ENCODE peak calls at places on chromosomes 1 and 21, in nine cellular contexts. H is A673, L is adrenal gland, K is lower leg skin, J is fibroblast of the aortic adventitia, I is ascending aorta, Q is epithelial cell of esophagus, V is right lobe of liver, F is breast epithelium. U is an unnamed sample.

GRCh38 chr1:58620926-58621325 is 43.9 kb upstream of the TACSTD2 start:
- DNase-seq in H (no peak), L (no peak), K (no peak), J (no peak), I (no peak), Q (peak; percentile 76), V (no peak), F (no peak), U (no peak)

GRCh38 chr21:42555756-42556438 is 42.2 kb downstream of the SLC37A1 start:
- DNase-seq in H (no peak), L (peak; percentile 51), K (no peak), J (no peak), I (peak; percentile 38), Q (no peak), V (no peak), F (no peak), U (no peak)

GRCh38 chr1:7470904-7471638 is 300.0 kb upstream of the VAMP3 start:
- DNase-seq in H (peak; percentile 94), L (peak; percentile 96), K (peak; percentile 90), J (peak; percentile 97), I (peak; percentile 90), Q (peak; percentile 99), V (no peak), F (peak; percentile 59), U (peak; percentile 88)

GRCh38 chr1:44568128-44568900 is 106.0 kb downstream of the TMEM53 start:
- DNase-seq in H (no peak), L (no peak), K (no peak), J (no peak), I (no peak), Q (peak; percentile 56), V (no peak), F (no peak), U (no peak)

GRCh38 chr1:17012775-17013501 is 1.2 kb upstream of the ATP13A2 start:
- DNase-seq in H (no peak), L (no peak), K (no peak), J (peak; percentile 31), I (no peak), Q (no peak), V (no peak), F (peak; percentile 78), U (no peak)

GRCh38 chr1:244414543-244414942 is 37.2 kb downstream of the ADSS2 start:
- DNase-seq in H (no peak), L (no peak), K (no peak), J (peak; percentile 80), I (no peak), Q (peak; percentile 61), V (no peak), F (no peak), U (no peak)

GRCh38 chr1:110465038-110465813 is 14.3 kb downstream of the PROK1 start:
- DNase-seq in H (no peak), L (no peak), K (no peak), J (no peak), I (no peak), Q (peak; percentile 40), V (no peak), F (no peak), U (no peak)

GRCh38 chr1:226547754-226548191 is 791 bp upstream of the STUM start:
- DNase-seq in H (peak; percentile 95), L (peak; percentile 93), K (peak; percentile 95), J (peak; percentile 90), I (peak; percentile 91), Q (peak; percentile 91), V (peak; percentile 79), F (peak; percentile 82), U (peak; percentile 80)

GRCh38 chr1:71080178-71080781 is 555 bp downstream of the ZRANB2 start:
- DNase-seq in H (peak; percentile 44), L (no peak), K (no peak), J (peak; percentile 14), I (no peak), Q (peak; percentile 32), V (no peak), F (no peak), U (peak; percentile 10)

GRCh38 chr1:19390901-19391595 is 78.9 kb downstream of the SLC66A1 start:
- DNase-seq in H (peak; percentile 81), L (peak; percentile 90), K (peak; percentile 93), J (peak; percentile 95), I (peak; percentile 84), Q (peak; percentile 44), V (no peak), F (peak; percentile 57), U (peak; percentile 85)

GRCh38 chr1:156663178-156663577 is 14.0 kb downstream of the NES start:
- DNase-seq in H (no peak), L (no peak), K (no peak), J (peak; percentile 62), I (peak; percentile 92), Q (no peak), V (no peak), F (no peak), U (no peak)

GRCh38 chr1:9119745-9120144 is 9.2 kb downstream of the GPR157 start:
- DNase-seq in H (no peak), L (no peak), K (no peak), J (no peak), I (no peak), Q (no peak), V (peak; percentile 41), F (no peak), U (peak; percentile 87)

GRCh38 chr1:53995683-53996082 is 22.3 kb downstream of the LDLRAD1 start:
- DNase-seq in H (no peak), L (no peak), K (no peak), J (no peak), I (no peak), Q (no peak), V (no peak), F (no peak), U (no peak)
- TF ChIP-seq CTCF in H (no peak), L (no peak), K (no peak), J (no peak), I (no peak), Q (no peak), V (no peak), F (no peak), U (no peak)

GRCh38 chr1:15410884-15411245 is 1.2 kb downstream of the EFHD2 start:
- DNase-seq in H (no peak), L (no peak), K (no peak), J (no peak), I (no peak), Q (no peak), V (no peak), F (no peak), U (no peak)

GRCh38 chr1:15411593-15412487 is 2.2 kb downstream of the EFHD2 start:
- DNase-seq in H (no peak), L (peak; percentile 77), K (peak; percentile 92), J (no peak), I (peak; percentile 77), Q (peak; percentile 32), V (peak; percentile 80), F (no peak), U (peak; percentile 65)

GRCh38 chr1:15412843-15413242 is 3.2 kb downstream of the EFHD2 start:
- DNase-seq in H (no peak), L (peak; percentile 65), K (no peak), J (no peak), I (no peak), Q (no peak), V (no peak), F (no peak), U (peak; percentile 58)

GRCh38 chr1:15413563-15414449 is 4.1 kb downstream of the EFHD2 start:
- DNase-seq in H (no peak), L (no peak), K (no peak), J (no peak), I (no peak), Q (no peak), V (no peak), F (no peak), U (no peak)

GRCh38 chr1:15412488-15412800 is 2.8 kb downstream of the EFHD2 start:
- DNase-seq in H (no peak), L (no peak), K (no peak), J (no peak), I (no peak), Q (no peak), V (no peak), F (no peak), U (no peak)
- H3K4me3 ChIP-seq in H (no peak overlapping the region), L (no peak overlapping the region), K (no peak overlapping the region), J (no peak overlapping the region), I (peak overlapping the region; percentile 20), Q (no peak overlapping the region), V (no peak overlapping the region), F (peak overlapping the region; percentile 96), U (no peak overlapping the region)

GRCh38 chr1:152107984-152108898 is 7.0 kb downstream of the TCHH start:
- DNase-seq in H (no peak), L (no peak), K (no peak), J (peak; percentile 73), I (no peak), Q (peak; percentile 69), V (peak; percentile 35), F (no peak), U (no peak)

GRCh38 chr1:152109998-152110294 is 5.3 kb downstream of the TCHH start:
- DNase-seq in H (no peak), L (no peak), K (no peak), J (no peak), I (no peak), Q (no peak), V (no peak), F (no peak), U (no peak)

GRCh38 chr1:152109231-152109997 is 5.8 kb downstream of the TCHH start:
- DNase-seq in H (peak; percentile 52), L (no peak), K (no peak), J (peak; percentile 18), I (no peak), Q (peak; percentile 36), V (no peak), F (no peak), U (no peak)

GRCh38 chr1:152108899-152109222 is 6.4 kb downstream of the TCHH start:
- DNase-seq in H (no peak), L (no peak), K (no peak), J (no peak), I (no peak), Q (peak; percentile 10), V (no peak), F (no peak), U (no peak)

DNA sequence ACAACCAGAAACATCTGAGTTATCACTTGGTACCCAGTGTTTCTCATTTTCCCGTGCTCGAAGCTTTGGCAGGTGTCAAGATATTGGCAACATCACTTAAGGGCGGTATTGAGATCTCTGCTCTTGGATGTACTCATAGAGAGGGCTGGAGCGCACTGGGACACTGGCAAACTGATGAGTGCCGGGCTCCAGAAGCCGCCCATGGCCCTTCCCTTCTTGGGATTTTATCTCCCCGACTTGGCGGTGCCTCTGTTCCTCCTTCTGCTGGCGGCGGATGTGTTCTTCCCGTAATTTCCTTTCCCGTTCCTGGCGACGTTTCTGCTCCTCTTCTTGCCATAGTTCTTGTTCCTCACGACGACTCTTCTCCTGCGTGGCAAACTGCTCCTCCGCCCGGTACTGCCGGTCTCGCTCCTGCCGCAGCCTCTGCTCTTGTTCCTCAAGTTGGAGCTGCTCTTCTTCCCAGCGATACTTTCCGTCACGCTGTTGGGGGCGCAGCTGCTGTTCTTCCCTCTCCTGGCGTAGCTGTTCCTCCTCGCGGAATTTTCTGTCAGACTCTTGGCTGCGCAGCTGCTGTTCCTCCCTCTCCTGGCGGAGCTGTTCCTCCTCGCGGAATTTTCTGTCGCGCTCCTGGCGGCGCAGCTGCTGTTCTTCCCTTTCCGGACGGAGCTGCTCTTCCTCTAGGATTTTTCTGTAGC is 7.8 kb downstream of the TCHH start:
- DNase-seq in H (peak; percentile 4), L (no peak), K (no peak), J (no peak), I (no peak), Q (peak; percentile 8), V (peak; percentile 43), F (no peak), U (no peak)
- TF ChIP-seq CTCF in H (no peak), L (no peak), K (no peak), J (no peak), I (no peak), Q (peak; percentile 5), V (no peak), F (no peak), U (no peak)

GRCh38 chr1:11784993-11785769 is 20.6 kb downstream of the MTHFR start:
- DNase-seq in H (peak; percentile 19), L (peak; percentile 84), K (peak; percentile 93), J (peak; percentile 54), I (peak; percentile 82), Q (peak; percentile 49), V (peak; percentile 79), F (no peak), U (peak; percentile 76)
- H3K4me3 ChIP-seq in H (no peak overlapping the region), L (no peak overlapping the region), K (no peak overlapping the region), J (peak overlapping the region; percentile 25), I (peak overlapping the region; percentile 53), Q (no peak overlapping the region), V (no peak overlapping the region), F (peak overlapping the region; percentile 62), U (no peak overlapping the region)

U was measured in thyroid gland.